ENCODE peak calls at places on chromosomes 16 and 17, in six cellular contexts. One of them, this sample, is unnamed.

GRCh38 chr16:35798885-35799426 is 2339.5 kb downstream of the TP53TG3F start:
- DNase-seq in left lung: no peak
- DNase-seq in uterus: no peak
- DNase-seq in ovary: no peak
- DNase-seq in adrenal gland: no peak
- DNase-seq in endothelial cell of umbilical vein: no peak
- DNase-seq in this sample: no peak

GRCh38 chr16:46918905-46919792 is 35.0 kb downstream of the GPT2 start:
- DNase-seq in left lung: no peak
- DNase-seq in uterus: no peak
- DNase-seq in ovary: no peak
- DNase-seq in adrenal gland: no peak
- DNase-seq in endothelial cell of umbilical vein: no peak
- DNase-seq in this sample: peak

GRCh38 chr16:69833357-69833781 is 71.2 kb downstream of the WWP2 start:
- DNase-seq in left lung: no peak
- DNase-seq in uterus: no peak
- DNase-seq in ovary: no peak
- DNase-seq in adrenal gland: no peak
- DNase-seq in endothelial cell of umbilical vein: peak
- DNase-seq in this sample: no peak

GRCh38 chr17:2337811-2338657 is 733 bp downstream of the SGSM2 start:
- DNase-seq in left lung: peak
- DNase-seq in uterus: peak
- DNase-seq in ovary: peak
- DNase-seq in adrenal gland: peak
- DNase-seq in endothelial cell of umbilical vein: peak
- DNase-seq in this sample: peak

GRCh38 chr16:24013733-24014645 is 178.2 kb downstream of the PRKCB start:
- DNase-seq in left lung: peak
- DNase-seq in uterus: no peak
- DNase-seq in ovary: no peak
- DNase-seq in adrenal gland: no peak
- DNase-seq in endothelial cell of umbilical vein: no peak
- DNase-seq in this sample: peak

GRCh38 chr17:74757931-74758845 is 9.8 kb downstream of the NHERF1 start:
- DNase-seq in left lung: no peak
- DNase-seq in uterus: no peak
- DNase-seq in ovary: no peak
- DNase-seq in adrenal gland: no peak
- DNase-seq in endothelial cell of umbilical vein: no peak
- DNase-seq in this sample: no peak

GRCh38 chr16:17532338-17532995 is 61.7 kb upstream of the XYLT1 start:
- DNase-seq in left lung: no peak
- DNase-seq in uterus: no peak
- DNase-seq in ovary: no peak
- DNase-seq in adrenal gland: no peak
- DNase-seq in endothelial cell of umbilical vein: no peak
- DNase-seq in this sample: no peak

GRCh38 chr16:4954714-4955113 is 3.4 kb upstream of the SEC14L5 start:
- DNase-seq in left lung: no peak
- DNase-seq in uterus: no peak
- DNase-seq in ovary: no peak
- DNase-seq in adrenal gland: no peak
- DNase-seq in endothelial cell of umbilical vein: no peak
- DNase-seq in this sample: no peak

GRCh38 chr16:27650073-27650701 is 100.2 kb downstream of the KATNIP start:
- DNase-seq in left lung: no peak
- DNase-seq in uterus: no peak
- DNase-seq in ovary: no peak
- DNase-seq in adrenal gland: no peak
- DNase-seq in endothelial cell of umbilical vein: peak
- DNase-seq in this sample: no peak

GRCh38 chr17:41583137-41584127 is 3.3 kb downstream of the KRT14 start:
- DNase-seq in left lung: no peak
- DNase-seq in uterus: no peak
- DNase-seq in ovary: no peak
- DNase-seq in adrenal gland: no peak
- DNase-seq in endothelial cell of umbilical vein: no peak
- DNase-seq in this sample: no peak

GRCh38 chr17:76080207-76080933 is 1.4 kb downstream of the ZACN start:
- DNase-seq in left lung: no peak
- DNase-seq in uterus: no peak
- DNase-seq in ovary: no peak
- DNase-seq in adrenal gland: no peak
- DNase-seq in endothelial cell of umbilical vein: no peak
- DNase-seq in this sample: no peak

GRCh38 chr17:77508047-77508715 is 367.4 kb downstream of the SEC14L1 start:
- DNase-seq in left lung: no peak
- DNase-seq in uterus: peak
- DNase-seq in ovary: no peak
- DNase-seq in adrenal gland: no peak
- DNase-seq in endothelial cell of umbilical vein: no peak
- DNase-seq in this sample: peak

GRCh38 chr16:2842340-2843000 is 12.4 kb downstream of the ZG16B start:
- DNase-seq in left lung: peak
- DNase-seq in uterus: no peak
- DNase-seq in ovary: peak
- DNase-seq in adrenal gland: peak
- DNase-seq in endothelial cell of umbilical vein: no peak
- DNase-seq in this sample: peak

GRCh38 chr17:14813649-14814048 is 451.5 kb downstream of the PMP22 start:
- DNase-seq in left lung: peak
- DNase-seq in uterus: no peak
- DNase-seq in ovary: no peak
- DNase-seq in adrenal gland: peak
- DNase-seq in endothelial cell of umbilical vein: no peak
- DNase-seq in this sample: peak

GRCh38 chr16:11871193-11871592 is 19.9 kb upstream of the RSL1D1 start:
- DNase-seq in left lung: peak
- DNase-seq in uterus: no peak
- DNase-seq in ovary: no peak
- DNase-seq in adrenal gland: no peak
- DNase-seq in endothelial cell of umbilical vein: peak
- DNase-seq in this sample: peak

GRCh38 chr17:40071720-40072480 is 9.1 kb downstream of the THRA start:
- DNase-seq in left lung: peak
- DNase-seq in uterus: peak
- DNase-seq in ovary: peak
- DNase-seq in adrenal gland: peak
- DNase-seq in endothelial cell of umbilical vein: peak
- DNase-seq in this sample: no peak

GRCh38 chr17:31394544-31394943 is 3.1 kb downstream of the RAB11FIP4 start:
- DNase-seq in left lung: peak
- DNase-seq in uterus: no peak
- DNase-seq in ovary: peak
- DNase-seq in adrenal gland: peak
- DNase-seq in endothelial cell of umbilical vein: peak
- DNase-seq in this sample: no peak

GRCh38 chr17:78774956-78775571 is 7.0 kb downstream of the CYTH1 start:
- DNase-seq in left lung: no peak
- DNase-seq in uterus: no peak
- DNase-seq in ovary: no peak
- DNase-seq in adrenal gland: no peak
- DNase-seq in endothelial cell of umbilical vein: no peak
- DNase-seq in this sample: no peak
- H3K4me3 ChIP-seq in left lung: no peak
- H3K4me3 ChIP-seq in uterus: no peak
- H3K4me3 ChIP-seq in ovary: no peak
- H3K4me3 ChIP-seq in adrenal gland: no peak
- H3K4me3 ChIP-seq in endothelial cell of umbilical vein: no peak
- H3K4me3 ChIP-seq in this sample: no peak

GRCh38 chr17:82791532-82791931 is 39.7 kb downstream of the TBCD start:
- DNase-seq in left lung: no peak
- DNase-seq in uterus: peak
- DNase-seq in ovary: no peak
- DNase-seq in adrenal gland: no peak
- DNase-seq in endothelial cell of umbilical vein: peak
- DNase-seq in this sample: no peak
- H3K27ac ChIP-seq in left lung: no peak
- H3K27ac ChIP-seq in uterus: peak
- H3K27ac ChIP-seq in ovary: no peak
- H3K27ac ChIP-seq in adrenal gland: no peak
- H3K27ac ChIP-seq in endothelial cell of umbilical vein: peak
- H3K27ac ChIP-seq in this sample: no peak

GRCh38 chr16:9680968-9681367 is 501.3 kb downstream of the GRIN2A start:
- DNase-seq in left lung: no peak
- DNase-seq in uterus: no peak
- DNase-seq in ovary: no peak
- DNase-seq in adrenal gland: no peak
- DNase-seq in endothelial cell of umbilical vein: no peak
- DNase-seq in this sample: no peak
- H3K4me3 ChIP-seq in left lung: no peak
- H3K4me3 ChIP-seq in uterus: no peak
- H3K4me3 ChIP-seq in ovary: no peak
- H3K4me3 ChIP-seq in adrenal gland: no peak
- H3K4me3 ChIP-seq in endothelial cell of umbilical vein: no peak
- H3K4me3 ChIP-seq in this sample: no peak

GRCh38 chr17:79074650-79075432 is at the start of gene ENGASE:
- DNase-seq in left lung: peak
- DNase-seq in uterus: peak
- DNase-seq in ovary: peak
- DNase-seq in adrenal gland: peak
- DNase-seq in endothelial cell of umbilical vein: peak
- DNase-seq in this sample: peak
- H3K27ac ChIP-seq in left lung: peak
- H3K27ac ChIP-seq in uterus: peak
- H3K27ac ChIP-seq in ovary: peak
- H3K27ac ChIP-seq in adrenal gland: peak
- H3K27ac ChIP-seq in endothelial cell of umbilical vein: no peak
- H3K27ac ChIP-seq in this sample: peak

GRCh38 chr17:26963163-26963503 is 330.8 kb upstream of the WSB1 start:
- DNase-seq in left lung: no peak
- DNase-seq in uterus: no peak
- DNase-seq in ovary: no peak
- DNase-seq in adrenal gland: no peak
- DNase-seq in endothelial cell of umbilical vein: no peak
- DNase-seq in this sample: no peak
- H3K4me3 ChIP-seq in left lung: no peak
- H3K4me3 ChIP-seq in uterus: no peak
- H3K4me3 ChIP-seq in ovary: no peak
- H3K4me3 ChIP-seq in adrenal gland: no peak
- H3K4me3 ChIP-seq in endothelial cell of umbilical vein: no peak
- H3K4me3 ChIP-seq in this sample: no peak

GRCh38 chr17:51119415-51120356 is 982 bp downstream of the SPAG9 start:
- DNase-seq in left lung: peak
- DNase-seq in uterus: peak
- DNase-seq in ovary: peak
- DNase-seq in adrenal gland: peak
- DNase-seq in endothelial cell of umbilical vein: peak
- DNase-seq in this sample: peak

GRCh38 chr17:51121620-51122472 is 1.2 kb upstream of the SPAG9 start:
- DNase-seq in left lung: peak
- DNase-seq in uterus: peak
- DNase-seq in ovary: peak
- DNase-seq in adrenal gland: peak
- DNase-seq in endothelial cell of umbilical vein: peak
- DNase-seq in this sample: peak

GRCh38 chr17:51118330-51119195 is 2.1 kb downstream of the SPAG9 start:
- DNase-seq in left lung: peak
- DNase-seq in uterus: peak
- DNase-seq in ovary: peak
- DNase-seq in adrenal gland: no peak
- DNase-seq in endothelial cell of umbilical vein: peak
- DNase-seq in this sample: no peak

GRCh38 chr17:51120357-51120738 is 320 bp downstream of the SPAG9 start:
- DNase-seq in left lung: no peak
- DNase-seq in uterus: no peak
- DNase-seq in ovary: no peak
- DNase-seq in adrenal gland: no peak
- DNase-seq in endothelial cell of umbilical vein: peak
- DNase-seq in this sample: peak

GRCh38 chr17:51120739-51121619 is at the start of gene SPAG9:
- DNase-seq in left lung: peak
- DNase-seq in uterus: peak
- DNase-seq in ovary: peak
- DNase-seq in adrenal gland: peak
- DNase-seq in endothelial cell of umbilical vein: peak
- DNase-seq in this sample: peak
- H3K27ac ChIP-seq in left lung: peak
- H3K27ac ChIP-seq in uterus: peak
- H3K27ac ChIP-seq in ovary: peak
- H3K27ac ChIP-seq in adrenal gland: peak
- H3K27ac ChIP-seq in endothelial cell of umbilical vein: peak
- H3K27ac ChIP-seq in this sample: peak

GRCh38 chr17:63987616-63988478 is 10.3 kb upstream of the PRR29 start:
- DNase-seq in left lung: no peak
- DNase-seq in uterus: no peak
- DNase-seq in ovary: no peak
- DNase-seq in adrenal gland: no peak
- DNase-seq in endothelial cell of umbilical vein: no peak
- DNase-seq in this sample: peak
- H3K4me3 ChIP-seq in left lung: no peak
- H3K4me3 ChIP-seq in uterus: no peak
- H3K4me3 ChIP-seq in ovary: no peak
- H3K4me3 ChIP-seq in adrenal gland: no peak
- H3K4me3 ChIP-seq in endothelial cell of umbilical vein: no peak
- H3K4me3 ChIP-seq in this sample: no peak

DNA sequence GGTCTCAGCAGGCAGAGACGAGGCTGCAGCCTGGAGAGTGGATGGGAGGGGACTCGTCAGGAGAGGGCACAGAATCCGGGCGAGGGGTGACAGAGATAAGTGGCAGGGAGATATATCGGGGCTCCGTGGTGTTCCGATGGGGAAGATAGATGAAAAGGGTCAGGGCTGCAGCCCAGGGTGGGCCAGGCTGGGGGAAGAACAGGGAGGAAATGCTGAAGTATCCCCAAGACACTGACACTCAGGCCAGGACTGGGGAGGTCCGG is 2.1 kb downstream of the LGALS3BP start:
- DNase-seq in left lung: no peak
- DNase-seq in uterus: no peak
- DNase-seq in ovary: no peak
- DNase-seq in adrenal gland: no peak
- DNase-seq in endothelial cell of umbilical vein: no peak
- DNase-seq in this sample: no peak
- H3K27ac ChIP-seq in left lung: no peak
- H3K27ac ChIP-seq in uterus: peak
- H3K27ac ChIP-seq in ovary: peak
- H3K27ac ChIP-seq in adrenal gland: peak
- H3K27ac ChIP-seq in endothelial cell of umbilical vein: no peak
- H3K27ac ChIP-seq in this sample: no peak

This sample was measured in WERI-Rb-1.